ENCODE peak calls at places on chromosome 7, in ten cellular contexts. One of them, this sample, is unnamed.

GRCh38 chr7:22561895-22562593 is 62.1 kb upstream of the STEAP1B start:
- DNase-seq in germinal center: no peak
- DNase-seq in retina: no peak
- DNase-seq in glomerular endothelial cell: no peak
- DNase-seq in AG04450: no peak
- DNase-seq in cardiac muscle cell: no peak
- DNase-seq in HT1080: peak; percentile 65
- DNase-seq in A549: peak; percentile 55
- DNase-seq in stimulated activated CD8-positive, alpha-beta memory T cell treated with anti-CD3 and anti-CD28 coated beads, Interleukin-2, amount 100 ng/mL, for 1 hour: no peak
- DNase-seq in HCEC 1CT: peak; percentile 24
- DNase-seq in this sample: peak; percentile 77

GRCh38 chr7:102450242-102450641 is 14.4 kb downstream of the ALKBH4 start:
- DNase-seq in HCEC 1CT: no peak
- DNase-seq in retina: no peak
- DNase-seq in cardiac muscle cell: no peak
- DNase-seq in AG04450: no peak
- DNase-seq in A549: no peak
- DNase-seq in HT1080: no peak
- DNase-seq in stimulated activated CD8-positive, alpha-beta memory T cell treated with anti-CD3 and anti-CD28 coated beads, Interleukin-2, amount 100 ng/mL, for 1 hour: no peak
- DNase-seq in germinal center: peak; percentile 64
- DNase-seq in glomerular endothelial cell: no peak
- DNase-seq in this sample: no peak

GRCh38 chr7:45435846-45436245 is 138.3 kb upstream of the ADCY1 start:
- DNase-seq in AG04450: no peak
- DNase-seq in HCEC 1CT: peak; percentile 98
- DNase-seq in A549: peak; percentile 8
- DNase-seq in HT1080: peak; percentile 86
- DNase-seq in glomerular endothelial cell: no peak
- DNase-seq in germinal center: no peak
- DNase-seq in stimulated activated CD8-positive, alpha-beta memory T cell treated with anti-CD3 and anti-CD28 coated beads, Interleukin-2, amount 100 ng/mL, for 1 hour: no peak
- DNase-seq in retina: no peak
- DNase-seq in cardiac muscle cell: no peak
- DNase-seq in this sample: peak; percentile 91

GRCh38 chr7:101952355-101953247 is 135.2 kb downstream of the CUX1 start:
- DNase-seq in germinal center: no peak
- DNase-seq in stimulated activated CD8-positive, alpha-beta memory T cell treated with anti-CD3 and anti-CD28 coated beads, Interleukin-2, amount 100 ng/mL, for 1 hour: no peak
- DNase-seq in cardiac muscle cell: no peak
- DNase-seq in HT1080: peak; percentile 79
- DNase-seq in glomerular endothelial cell: peak; percentile 61
- DNase-seq in HCEC 1CT: peak; percentile 90
- DNase-seq in AG04450: peak; percentile 61
- DNase-seq in retina: no peak
- DNase-seq in A549: peak; percentile 29
- DNase-seq in this sample: peak; percentile 74

GRCh38 chr7:130292682-130293257 is at the start of gene CPA4:
- DNase-seq in A549: peak; percentile 58
- DNase-seq in HCEC 1CT: peak; percentile 99
- DNase-seq in stimulated activated CD8-positive, alpha-beta memory T cell treated with anti-CD3 and anti-CD28 coated beads, Interleukin-2, amount 100 ng/mL, for 1 hour: no peak
- DNase-seq in germinal center: no peak
- DNase-seq in AG04450: peak; percentile 89
- DNase-seq in cardiac muscle cell: no peak
- DNase-seq in HT1080: peak; percentile 99
- DNase-seq in glomerular endothelial cell: no peak
- DNase-seq in retina: no peak
- DNase-seq in this sample: peak; percentile 97

GRCh38 chr7:18413447-18413846 is 82.1 kb upstream of the HDAC9 start:
- DNase-seq in glomerular endothelial cell: no peak
- DNase-seq in HCEC 1CT: no peak
- DNase-seq in stimulated activated CD8-positive, alpha-beta memory T cell treated with anti-CD3 and anti-CD28 coated beads, Interleukin-2, amount 100 ng/mL, for 1 hour: no peak
- DNase-seq in A549: no peak
- DNase-seq in retina: no peak
- DNase-seq in cardiac muscle cell: no peak
- DNase-seq in HT1080: no peak
- DNase-seq in germinal center: no peak
- DNase-seq in AG04450: no peak
- DNase-seq in this sample: no peak

GRCh38 chr7:30727061-30727945 is 24.6 kb upstream of the INMT start:
- DNase-seq in cardiac muscle cell: no peak
- DNase-seq in glomerular endothelial cell: no peak
- DNase-seq in retina: no peak
- DNase-seq in AG04450: no peak
- DNase-seq in germinal center: no peak
- DNase-seq in HT1080: no peak
- DNase-seq in stimulated activated CD8-positive, alpha-beta memory T cell treated with anti-CD3 and anti-CD28 coated beads, Interleukin-2, amount 100 ng/mL, for 1 hour: peak; percentile 16
- DNase-seq in HCEC 1CT: no peak
- DNase-seq in A549: no peak
- DNase-seq in this sample: no peak

GRCh38 chr7:80312139-80312661 is 177.6 kb downstream of the GNAI1 start:
- DNase-seq in A549: peak; percentile 4
- DNase-seq in stimulated activated CD8-positive, alpha-beta memory T cell treated with anti-CD3 and anti-CD28 coated beads, Interleukin-2, amount 100 ng/mL, for 1 hour: no peak
- DNase-seq in HT1080: peak; percentile 82
- DNase-seq in germinal center: no peak
- DNase-seq in retina: no peak
- DNase-seq in HCEC 1CT: peak; percentile 89
- DNase-seq in AG04450: peak; percentile 72
- DNase-seq in cardiac muscle cell: no peak
- DNase-seq in glomerular endothelial cell: peak; percentile 97
- DNase-seq in this sample: peak; percentile 52

GRCh38 chr7:35971133-35971995 is 170.5 kb downstream of the SEPTIN7 start:
- DNase-seq in retina: peak; percentile 47
- DNase-seq in glomerular endothelial cell: no peak
- DNase-seq in cardiac muscle cell: no peak
- DNase-seq in HT1080: no peak
- DNase-seq in stimulated activated CD8-positive, alpha-beta memory T cell treated with anti-CD3 and anti-CD28 coated beads, Interleukin-2, amount 100 ng/mL, for 1 hour: no peak
- DNase-seq in AG04450: no peak
- DNase-seq in HCEC 1CT: no peak
- DNase-seq in germinal center: peak; percentile 27
- DNase-seq in A549: no peak
- DNase-seq in this sample: peak; percentile 38

GRCh38 chr7:70458195-70458695 is 673.7 kb upstream of the GALNT17 start:
- DNase-seq in HCEC 1CT: no peak
- DNase-seq in HT1080: no peak
- DNase-seq in stimulated activated CD8-positive, alpha-beta memory T cell treated with anti-CD3 and anti-CD28 coated beads, Interleukin-2, amount 100 ng/mL, for 1 hour: no peak
- DNase-seq in A549: no peak
- DNase-seq in germinal center: no peak
- DNase-seq in retina: no peak
- DNase-seq in cardiac muscle cell: no peak
- DNase-seq in glomerular endothelial cell: no peak
- DNase-seq in AG04450: no peak
- DNase-seq in this sample: no peak

GRCh38 chr7:19106308-19107141 is 10.9 kb downstream of the TWIST1 start:
- DNase-seq in stimulated activated CD8-positive, alpha-beta memory T cell treated with anti-CD3 and anti-CD28 coated beads, Interleukin-2, amount 100 ng/mL, for 1 hour: no peak
- DNase-seq in glomerular endothelial cell: no peak
- DNase-seq in AG04450: no peak
- DNase-seq in HCEC 1CT: peak; percentile 37
- DNase-seq in retina: peak; percentile 73
- DNase-seq in cardiac muscle cell: peak; percentile 43
- DNase-seq in HT1080: no peak
- DNase-seq in A549: no peak
- DNase-seq in germinal center: no peak
- DNase-seq in this sample: no peak

GRCh38 chr7:83060218-83060617 is 102.5 kb downstream of the PCLO start:
- DNase-seq in stimulated activated CD8-positive, alpha-beta memory T cell treated with anti-CD3 and anti-CD28 coated beads, Interleukin-2, amount 100 ng/mL, for 1 hour: no peak
- DNase-seq in HCEC 1CT: no peak
- DNase-seq in retina: peak; percentile 33
- DNase-seq in AG04450: no peak
- DNase-seq in HT1080: no peak
- DNase-seq in germinal center: no peak
- DNase-seq in cardiac muscle cell: no peak
- DNase-seq in A549: no peak
- DNase-seq in glomerular endothelial cell: no peak
- DNase-seq in this sample: peak; percentile 12

GRCh38 chr7:120089968-120090367 is 183.0 kb upstream of the KCND2 start:
- DNase-seq in germinal center: no peak
- DNase-seq in HCEC 1CT: peak; percentile 2
- DNase-seq in glomerular endothelial cell: no peak
- DNase-seq in stimulated activated CD8-positive, alpha-beta memory T cell treated with anti-CD3 and anti-CD28 coated beads, Interleukin-2, amount 100 ng/mL, for 1 hour: no peak
- DNase-seq in AG04450: no peak
- DNase-seq in cardiac muscle cell: no peak
- DNase-seq in retina: no peak
- DNase-seq in A549: no peak
- DNase-seq in HT1080: peak; percentile 46
- DNase-seq in this sample: peak; percentile 12

GRCh38 chr7:14734839-14735321 is 167.7 kb downstream of the DGKB start:
- DNase-seq in retina: no peak
- DNase-seq in cardiac muscle cell: peak; percentile 70
- DNase-seq in stimulated activated CD8-positive, alpha-beta memory T cell treated with anti-CD3 and anti-CD28 coated beads, Interleukin-2, amount 100 ng/mL, for 1 hour: no peak
- DNase-seq in AG04450: no peak
- DNase-seq in HCEC 1CT: no peak
- DNase-seq in glomerular endothelial cell: no peak
- DNase-seq in A549: no peak
- DNase-seq in germinal center: no peak
- DNase-seq in HT1080: no peak
- DNase-seq in this sample: no peak

GRCh38 chr7:29299986-29300609 is 105.5 kb downstream of the CHN2 start:
- DNase-seq in HT1080: no peak
- DNase-seq in germinal center: no peak
- DNase-seq in A549: no peak
- DNase-seq in AG04450: no peak
- DNase-seq in stimulated activated CD8-positive, alpha-beta memory T cell treated with anti-CD3 and anti-CD28 coated beads, Interleukin-2, amount 100 ng/mL, for 1 hour: no peak
- DNase-seq in cardiac muscle cell: no peak
- DNase-seq in glomerular endothelial cell: no peak
- DNase-seq in HCEC 1CT: no peak
- DNase-seq in retina: no peak
- DNase-seq in this sample: peak; percentile 53

GRCh38 chr7:134362587-134363483 is 46.1 kb upstream of the SLC35B4 start:
- DNase-seq in HCEC 1CT: peak; percentile 59
- DNase-seq in glomerular endothelial cell: no peak
- DNase-seq in germinal center: no peak
- DNase-seq in stimulated activated CD8-positive, alpha-beta memory T cell treated with anti-CD3 and anti-CD28 coated beads, Interleukin-2, amount 100 ng/mL, for 1 hour: no peak
- DNase-seq in AG04450: no peak
- DNase-seq in HT1080: no peak
- DNase-seq in retina: no peak
- DNase-seq in A549: no peak
- DNase-seq in cardiac muscle cell: no peak
- DNase-seq in this sample: no peak

This sample was measured in kidney tubule cell.